ENCODE peak calls at places on chromosome 15, in ten cellular contexts. One of them, this sample, is unnamed. For H3K9me3, the result is how much of the 10 kb centered on the place peaks cover.

GRCh38 chr15:92166029-92166428 is 227.7 kb upstream of the ST8SIA2 start:
- DNase-seq in fibroblast of lung: no peak
- DNase-seq in transverse colon: no peak
- DNase-seq in thoracic aorta: no peak
- DNase-seq in endothelial cell of umbilical vein: no peak
- DNase-seq in CD4-positive, alpha-beta T cell: no peak
- DNase-seq in ovary: no peak
- DNase-seq in CD8-positive, alpha-beta T cell: no peak
- DNase-seq in astrocyte: no peak
- DNase-seq in AG04450: no peak
- DNase-seq in this sample: no peak

GRCh38 chr15:36797128-36797527 is 217.7 kb downstream of the CDIN1 start:
- DNase-seq in fibroblast of lung: no peak
- DNase-seq in transverse colon: no peak
- DNase-seq in thoracic aorta: no peak
- DNase-seq in endothelial cell of umbilical vein: no peak
- DNase-seq in CD4-positive, alpha-beta T cell: no peak
- DNase-seq in ovary: no peak
- DNase-seq in CD8-positive, alpha-beta T cell: no peak
- DNase-seq in astrocyte: no peak
- DNase-seq in AG04450: no peak
- DNase-seq in this sample: no peak

GRCh38 chr15:57541805-57542504 is 49.7 kb upstream of the MYZAP start:
- DNase-seq in fibroblast of lung: peak
- DNase-seq in transverse colon: peak
- DNase-seq in thoracic aorta: peak
- DNase-seq in endothelial cell of umbilical vein: peak
- DNase-seq in CD4-positive, alpha-beta T cell: peak
- DNase-seq in ovary: peak
- DNase-seq in CD8-positive, alpha-beta T cell: no peak
- DNase-seq in astrocyte: peak
- DNase-seq in AG04450: peak
- DNase-seq in this sample: peak

GRCh38 chr15:23081271-23081670 is 41.9 kb upstream of the TUBGCP5 start:
- DNase-seq in fibroblast of lung: no peak
- DNase-seq in transverse colon: no peak
- DNase-seq in thoracic aorta: no peak
- DNase-seq in endothelial cell of umbilical vein: no peak
- DNase-seq in CD4-positive, alpha-beta T cell: no peak
- DNase-seq in ovary: no peak
- DNase-seq in CD8-positive, alpha-beta T cell: no peak
- DNase-seq in astrocyte: no peak
- DNase-seq in AG04450: no peak
- DNase-seq in this sample: no peak

GRCh38 chr15:70974004-70974832 is 81.6 kb downstream of the LRRC49 start:
- DNase-seq in fibroblast of lung: peak
- DNase-seq in transverse colon: no peak
- DNase-seq in thoracic aorta: no peak
- DNase-seq in endothelial cell of umbilical vein: peak
- DNase-seq in CD4-positive, alpha-beta T cell: no peak
- DNase-seq in ovary: no peak
- DNase-seq in CD8-positive, alpha-beta T cell: no peak
- DNase-seq in astrocyte: peak
- DNase-seq in AG04450: peak
- DNase-seq in this sample: no peak

GRCh38 chr15:98580577-98580976 is 67.8 kb upstream of the IGF1R start:
- DNase-seq in fibroblast of lung: no peak
- DNase-seq in transverse colon: no peak
- DNase-seq in thoracic aorta: no peak
- DNase-seq in endothelial cell of umbilical vein: no peak
- DNase-seq in CD4-positive, alpha-beta T cell: no peak
- DNase-seq in ovary: no peak
- DNase-seq in CD8-positive, alpha-beta T cell: no peak
- DNase-seq in astrocyte: no peak
- DNase-seq in AG04450: no peak
- DNase-seq in this sample: no peak

GRCh38 chr15:81506936-81507335 is 132.9 kb upstream of the TMC3 start:
- DNase-seq in fibroblast of lung: no peak
- DNase-seq in transverse colon: no peak
- DNase-seq in thoracic aorta: no peak
- DNase-seq in endothelial cell of umbilical vein: no peak
- DNase-seq in CD4-positive, alpha-beta T cell: no peak
- DNase-seq in ovary: no peak
- DNase-seq in CD8-positive, alpha-beta T cell: no peak
- DNase-seq in astrocyte: no peak
- DNase-seq in AG04450: no peak
- DNase-seq in this sample: no peak

GRCh38 chr15:44029003-44029402 is 166.1 kb downstream of the FRMD5 start:
- DNase-seq in fibroblast of lung: no peak
- DNase-seq in transverse colon: no peak
- DNase-seq in thoracic aorta: no peak
- DNase-seq in endothelial cell of umbilical vein: peak
- DNase-seq in CD4-positive, alpha-beta T cell: no peak
- DNase-seq in ovary: no peak
- DNase-seq in CD8-positive, alpha-beta T cell: no peak
- DNase-seq in astrocyte: no peak
- DNase-seq in AG04450: no peak
- DNase-seq in this sample: no peak

GRCh38 chr15:42919794-42920280 is 741 bp downstream of the TTBK2 start:
- DNase-seq in fibroblast of lung: peak
- DNase-seq in transverse colon: peak
- DNase-seq in thoracic aorta: no peak
- DNase-seq in endothelial cell of umbilical vein: peak
- DNase-seq in CD4-positive, alpha-beta T cell: peak
- DNase-seq in ovary: no peak
- DNase-seq in CD8-positive, alpha-beta T cell: peak
- DNase-seq in astrocyte: peak
- DNase-seq in AG04450: no peak
- DNase-seq in this sample: no peak

GRCh38 chr15:64688770-64689169 is 86.6 kb downstream of the RBPMS2 start:
- DNase-seq in fibroblast of lung: no peak
- DNase-seq in transverse colon: no peak
- DNase-seq in thoracic aorta: no peak
- DNase-seq in endothelial cell of umbilical vein: no peak
- DNase-seq in CD4-positive, alpha-beta T cell: no peak
- DNase-seq in ovary: no peak
- DNase-seq in CD8-positive, alpha-beta T cell: no peak
- DNase-seq in astrocyte: no peak
- DNase-seq in AG04450: no peak
- DNase-seq in this sample: no peak

GRCh38 chr15:64687167-64688085 is 88.0 kb downstream of the RBPMS2 start:
- DNase-seq in fibroblast of lung: no peak
- DNase-seq in transverse colon: no peak
- DNase-seq in thoracic aorta: no peak
- DNase-seq in endothelial cell of umbilical vein: no peak
- DNase-seq in CD4-positive, alpha-beta T cell: no peak
- DNase-seq in ovary: peak
- DNase-seq in CD8-positive, alpha-beta T cell: no peak
- DNase-seq in astrocyte: no peak
- DNase-seq in AG04450: no peak
- DNase-seq in this sample: no peak

GRCh38 chr15:64686130-64686735 is 89.2 kb downstream of the RBPMS2 start:
- DNase-seq in fibroblast of lung: peak
- DNase-seq in transverse colon: no peak
- DNase-seq in thoracic aorta: no peak
- DNase-seq in endothelial cell of umbilical vein: peak
- DNase-seq in CD4-positive, alpha-beta T cell: no peak
- DNase-seq in ovary: no peak
- DNase-seq in CD8-positive, alpha-beta T cell: no peak
- DNase-seq in astrocyte: peak
- DNase-seq in AG04450: no peak
- DNase-seq in this sample: no peak

GRCh38 chr15:64690008-64690407 is 85.4 kb downstream of the RBPMS2 start:
- DNase-seq in fibroblast of lung: no peak
- DNase-seq in transverse colon: no peak
- DNase-seq in thoracic aorta: no peak
- DNase-seq in endothelial cell of umbilical vein: no peak
- DNase-seq in CD4-positive, alpha-beta T cell: no peak
- DNase-seq in ovary: no peak
- DNase-seq in CD8-positive, alpha-beta T cell: no peak
- DNase-seq in astrocyte: no peak
- DNase-seq in AG04450: no peak
- DNase-seq in this sample: no peak

GRCh38 chr15:64688179-64688578 is 87.2 kb downstream of the RBPMS2 start:
- DNase-seq in fibroblast of lung: no peak
- DNase-seq in transverse colon: no peak
- DNase-seq in thoracic aorta: no peak
- DNase-seq in endothelial cell of umbilical vein: no peak
- DNase-seq in CD4-positive, alpha-beta T cell: no peak
- DNase-seq in ovary: peak
- DNase-seq in CD8-positive, alpha-beta T cell: no peak
- DNase-seq in astrocyte: no peak
- DNase-seq in AG04450: no peak
- DNase-seq in this sample: no peak
- H3K27ac ChIP-seq in fibroblast of lung: no peak
- H3K27ac ChIP-seq in transverse colon: peak
- H3K27ac ChIP-seq in thoracic aorta: no peak
- H3K27ac ChIP-seq in endothelial cell of umbilical vein: no peak
- H3K27ac ChIP-seq in CD4-positive, alpha-beta T cell: no peak
- H3K27ac ChIP-seq in ovary: peak
- H3K27ac ChIP-seq in CD8-positive, alpha-beta T cell: no peak
- H3K27ac ChIP-seq in astrocyte: no peak
- H3K27ac ChIP-seq in AG04450: no peak
- H3K27ac ChIP-seq in this sample: peak

DNA sequence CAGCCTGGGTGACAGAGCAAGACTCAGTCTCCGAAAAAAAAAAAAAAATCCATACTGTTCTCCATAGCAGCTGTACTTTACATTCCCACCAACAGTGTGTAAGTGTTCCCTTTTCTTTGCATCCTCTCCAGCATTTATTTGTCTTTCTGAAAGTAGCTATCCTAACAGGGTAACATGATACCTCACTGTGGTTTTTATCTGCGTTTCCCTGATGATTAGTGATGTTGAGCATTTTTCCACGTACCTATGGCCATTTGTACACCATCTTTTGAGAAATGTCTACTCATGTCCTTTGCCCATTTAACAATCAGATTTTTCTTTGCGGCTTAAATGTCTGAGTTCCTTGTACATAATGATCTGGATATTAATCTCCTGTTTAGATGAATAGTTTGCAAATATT is 119.3 kb downstream of the RFX7 start:
- DNase-seq in fibroblast of lung: no peak
- DNase-seq in transverse colon: no peak
- DNase-seq in thoracic aorta: no peak
- DNase-seq in endothelial cell of umbilical vein: no peak
- DNase-seq in CD4-positive, alpha-beta T cell: no peak
- DNase-seq in ovary: no peak
- DNase-seq in CD8-positive, alpha-beta T cell: no peak
- DNase-seq in astrocyte: peak
- DNase-seq in AG04450: no peak
- DNase-seq in this sample: no peak
- H3K9me3 ChIP-seq in fibroblast of lung: under half
- H3K9me3 ChIP-seq in transverse colon: under half
- H3K9me3 ChIP-seq in thoracic aorta: under half
- H3K9me3 ChIP-seq in endothelial cell of umbilical vein: under half
- H3K9me3 ChIP-seq in CD4-positive, alpha-beta T cell: under half
- H3K9me3 ChIP-seq in ovary: under half
- H3K9me3 ChIP-seq in CD8-positive, alpha-beta T cell: under half
- H3K9me3 ChIP-seq in astrocyte: under half
- H3K9me3 ChIP-seq in AG04450: under half
- H3K9me3 ChIP-seq in this sample: under half

GRCh38 chr15:100653608-100654007 is 51.2 kb downstream of the ASB7 start:
- DNase-seq in fibroblast of lung: peak
- DNase-seq in transverse colon: no peak
- DNase-seq in thoracic aorta: no peak
- DNase-seq in endothelial cell of umbilical vein: peak
- DNase-seq in CD4-positive, alpha-beta T cell: no peak
- DNase-seq in ovary: no peak
- DNase-seq in CD8-positive, alpha-beta T cell: no peak
- DNase-seq in astrocyte: no peak
- DNase-seq in AG04450: no peak
- DNase-seq in this sample: no peak

GRCh38 chr15:100651253-100651652 is 48.9 kb downstream of the ASB7 start:
- DNase-seq in fibroblast of lung: peak
- DNase-seq in transverse colon: no peak
- DNase-seq in thoracic aorta: no peak
- DNase-seq in endothelial cell of umbilical vein: no peak
- DNase-seq in CD4-positive, alpha-beta T cell: no peak
- DNase-seq in ovary: no peak
- DNase-seq in CD8-positive, alpha-beta T cell: no peak
- DNase-seq in astrocyte: no peak
- DNase-seq in AG04450: no peak
- DNase-seq in this sample: no peak

DNA sequence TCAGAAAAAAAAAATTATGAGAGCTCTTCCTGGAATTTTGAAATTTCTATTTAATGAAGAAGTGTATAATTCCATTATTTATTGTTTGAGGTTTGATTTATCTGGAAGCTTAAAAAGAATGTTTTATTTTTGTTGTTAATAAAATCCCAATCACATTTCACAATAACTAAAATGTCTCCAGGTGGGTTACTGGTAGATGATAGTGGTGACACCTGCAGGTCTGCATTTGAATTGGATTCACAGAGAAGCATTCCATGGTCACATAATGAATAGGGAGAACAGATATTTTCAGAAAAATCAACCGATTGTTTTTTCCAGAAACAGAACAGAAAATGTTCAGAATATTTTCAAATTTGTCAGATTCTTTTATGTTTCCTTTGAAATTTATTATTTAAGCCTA is 48.3 kb downstream of the ASB7 start:
- DNase-seq in fibroblast of lung: no peak
- DNase-seq in transverse colon: no peak
- DNase-seq in thoracic aorta: no peak
- DNase-seq in endothelial cell of umbilical vein: no peak
- DNase-seq in CD4-positive, alpha-beta T cell: no peak
- DNase-seq in ovary: no peak
- DNase-seq in CD8-positive, alpha-beta T cell: no peak
- DNase-seq in astrocyte: no peak
- DNase-seq in AG04450: no peak
- DNase-seq in this sample: no peak
- TF ChIP-seq CTCF in fibroblast of lung: no peak
- TF ChIP-seq CTCF in transverse colon: peak
- TF ChIP-seq CTCF in thoracic aorta: no peak
- TF ChIP-seq CTCF in endothelial cell of umbilical vein: no peak
- TF ChIP-seq CTCF in CD4-positive, alpha-beta T cell: no peak
- TF ChIP-seq CTCF in ovary: no peak
- TF ChIP-seq CTCF in CD8-positive, alpha-beta T cell: no peak
- TF ChIP-seq CTCF in astrocyte: no peak
- TF ChIP-seq CTCF in AG04450: no peak
- TF ChIP-seq CTCF in this sample: no peak

DNA sequence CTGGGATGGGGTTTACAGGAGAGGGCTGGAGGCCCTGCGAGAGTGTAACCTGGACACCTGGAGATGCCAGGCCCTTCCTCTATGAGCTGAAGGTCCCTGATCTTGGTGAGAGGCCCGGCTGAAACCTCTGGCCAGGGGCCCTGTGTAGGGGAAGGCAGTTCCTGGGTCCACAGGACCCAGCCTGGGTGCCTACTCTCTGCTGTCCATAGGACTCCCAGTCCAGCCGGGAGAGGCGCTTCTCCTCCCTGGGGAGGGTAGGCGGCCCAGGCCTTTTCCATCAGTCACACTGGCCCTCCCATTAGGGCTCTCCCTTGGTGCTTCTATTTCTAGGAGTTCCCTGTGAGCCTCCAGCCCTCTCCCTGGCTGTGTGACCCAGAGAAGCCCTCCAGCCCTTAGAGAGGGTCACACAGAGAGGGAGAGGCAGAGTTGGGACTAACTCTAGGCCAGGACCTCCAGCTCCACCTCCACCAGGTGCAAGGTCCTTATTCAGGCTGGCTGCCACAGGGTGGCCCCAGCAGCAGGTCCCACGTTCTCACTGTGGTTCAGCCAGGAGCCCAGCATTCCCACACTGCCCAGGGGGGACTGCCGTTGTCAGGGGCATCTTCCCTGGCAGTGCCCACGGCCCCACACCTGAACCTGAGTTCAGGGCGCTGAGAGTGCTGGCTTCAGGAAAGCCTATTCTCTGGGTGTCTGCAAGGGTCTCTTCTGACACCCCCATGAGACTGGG is 146.8 kb downstream of the SMAD6 start:
- DNase-seq in fibroblast of lung: no peak
- DNase-seq in transverse colon: peak
- DNase-seq in thoracic aorta: no peak
- DNase-seq in endothelial cell of umbilical vein: no peak
- DNase-seq in CD4-positive, alpha-beta T cell: no peak
- DNase-seq in ovary: peak
- DNase-seq in CD8-positive, alpha-beta T cell: no peak
- DNase-seq in astrocyte: no peak
- DNase-seq in AG04450: no peak
- DNase-seq in this sample: no peak
- H3K27ac ChIP-seq in fibroblast of lung: no peak
- H3K27ac ChIP-seq in transverse colon: no peak
- H3K27ac ChIP-seq in thoracic aorta: peak
- H3K27ac ChIP-seq in endothelial cell of umbilical vein: no peak
- H3K27ac ChIP-seq in CD4-positive, alpha-beta T cell: no peak
- H3K27ac ChIP-seq in ovary: no peak
- H3K27ac ChIP-seq in CD8-positive, alpha-beta T cell: no peak
- H3K27ac ChIP-seq in astrocyte: no peak
- H3K27ac ChIP-seq in AG04450: no peak
- H3K27ac ChIP-seq in this sample: no peak